ENCODE peak calls at places on chromosomes 5 and 9, in ten cellular contexts. K is stimulated activated CD4-positive, alpha-beta T cell treated with anti-CD3 and anti-CD28 coated beads, Interleukin-12 subunit alpha, Interleukin-12 subunit beta, amount 100 ng/mL, for 4 hours; I is RKO; R is AG08395; O is NCI-H1436; W is uterus; U is tibial artery; T is heart left ventricle; Y is Right ventricle myocardium superior; D is HuH-7.5. L is an unnamed sample.

GRCh38 chr9:75088646-75089368 is 493 bp downstream of the OSTF1 start:
- DNase-seq in K (peak; percentile 7), I (peak; percentile 83), R (peak; percentile 77), O (no peak), W (peak; percentile 57), U (peak; percentile 70), T (peak; percentile 75), Y (peak; percentile 84), D (peak; percentile 31), L (peak; percentile 69)

GRCh38 chr5:2896371-2897275 is 145.1 kb upstream of the IRX2 start:
- DNase-seq in K (no peak), I (no peak), R (no peak), O (no peak), W (no peak), U (no peak), T (no peak), Y (no peak), D (no peak), L (no peak)

GRCh38 chr5:132664696-132665209 is 6.8 kb downstream of the IL13 start:
- DNase-seq in K (no peak), I (no peak), R (no peak), O (no peak), W (no peak), U (no peak), T (no peak), Y (no peak), D (no peak), L (no peak)

GRCh38 chr9:111730937-111731567 is 63.7 kb downstream of the SHOC1 start:
- DNase-seq in K (no peak), I (no peak), R (no peak), O (no peak), W (no peak), U (no peak), T (no peak), Y (no peak), D (no peak), L (no peak)

GRCh38 chr9:128092199-128092977 is 24.4 kb downstream of the SLC25A25 start:
- DNase-seq in K (no peak), I (no peak), R (no peak), O (no peak), W (no peak), U (no peak), T (no peak), Y (no peak), D (no peak), L (no peak)

GRCh38 chr9:134062461-134063087 is 5.3 kb downstream of the BRD3 start:
- DNase-seq in K (no peak), I (no peak), R (no peak), O (no peak), W (no peak), U (no peak), T (no peak), Y (no peak), D (peak; percentile 5), L (no peak)

GRCh38 chr5:136038635-136039034 is 9.8 kb downstream of the TGFBI start:
- DNase-seq in K (no peak), I (no peak), R (no peak), O (no peak), W (no peak), U (no peak), T (no peak), Y (no peak), D (no peak), L (no peak)

GRCh38 chr5:57082441-57083067 is 91.3 kb upstream of the GPBP1 start:
- DNase-seq in K (no peak), I (peak; percentile 31), R (no peak), O (no peak), W (no peak), U (no peak), T (no peak), Y (no peak), D (peak; percentile 18), L (no peak)

GRCh38 chr5:234450-234849 is 16.3 kb downstream of the SDHA start:
- DNase-seq in K (no peak), I (no peak), R (no peak), O (no peak), W (no peak), U (no peak), T (no peak), Y (no peak), D (no peak), L (no peak)

GRCh38 chr9:79477955-79478751 is 93.6 kb upstream of the TLE4 start:
- DNase-seq in K (no peak), I (peak; percentile 0), R (peak; percentile 9), O (no peak), W (no peak), U (peak; percentile 18), T (no peak), Y (no peak), D (no peak), L (no peak)

GRCh38 chr5:54205453-54205852 is 104.9 kb downstream of the ARL15 start:
- DNase-seq in K (no peak), I (no peak), R (no peak), O (no peak), W (no peak), U (no peak), T (no peak), Y (no peak), D (no peak), L (no peak)

GRCh38 chr5:168714046-168714445 is 134.9 kb upstream of the PANK3 start:
- DNase-seq in K (no peak), I (peak; percentile 9), R (peak; percentile 20), O (no peak), W (no peak), U (no peak), T (no peak), Y (no peak), D (no peak), L (no peak)

GRCh38 chr5:163497315-163497714 is 8.1 kb upstream of the MAT2B start:
- DNase-seq in K (no peak), I (no peak), R (no peak), O (no peak), W (no peak), U (no peak), T (no peak), Y (no peak), D (no peak), L (no peak)

GRCh38 chr5:13878357-13878756 is 66.1 kb downstream of the DNAH5 start:
- DNase-seq in K (no peak), I (no peak), R (no peak), O (no peak), W (no peak), U (no peak), T (no peak), Y (no peak), D (no peak), L (no peak)

GRCh38 chr5:62064993-62065392 is 241.0 kb upstream of the KIF2A start:
- DNase-seq in K (no peak), I (no peak), R (no peak), O (no peak), W (no peak), U (no peak), T (no peak), Y (no peak), D (no peak), L (no peak)

GRCh38 chr9:121607434-121608248 is 43.8 kb upstream of the DAB2IP start:
- DNase-seq in K (no peak), I (no peak), R (peak; percentile 53), O (no peak), W (peak; percentile 73), U (no peak), T (peak; percentile 74), Y (peak; percentile 79), D (no peak), L (peak; percentile 78)

GRCh38 chr5:149818116-149818515 is 88.0 kb downstream of the PPARGC1B start:
- DNase-seq in K (no peak), I (no peak), R (no peak), O (no peak), W (no peak), U (no peak), T (no peak), Y (no peak), D (no peak), L (no peak)

GRCh38 chr9:93974151-93974550 is 19.0 kb upstream of the BARX1 start:
- DNase-seq in K (no peak), I (no peak), R (no peak), O (no peak), W (no peak), U (no peak), T (no peak), Y (no peak), D (no peak), L (no peak)

GRCh38 chr5:107673368-107674136 is 2.8 kb upstream of the EFNA5 start:
- DNase-seq in K (peak; percentile 74), I (peak; percentile 94), R (peak; percentile 87), O (peak; percentile 90), W (peak; percentile 66), U (peak; percentile 85), T (peak; percentile 83), Y (peak; percentile 87), D (peak; percentile 86), L (peak; percentile 87)

GRCh38 chr5:168654225-168654624 is 75.1 kb upstream of the PANK3 start:
- DNase-seq in K (no peak), I (no peak), R (peak; percentile 93), O (no peak), W (no peak), U (peak; percentile 44), T (no peak), Y (peak; percentile 74), D (no peak), L (peak; percentile 48)

GRCh38 chr5:13866792-13867191 is 77.7 kb downstream of the DNAH5 start:
- DNase-seq in K (no peak), I (peak; percentile 54), R (peak; percentile 42), O (no peak), W (no peak), U (no peak), T (no peak), Y (peak; percentile 42), D (no peak), L (no peak)

GRCh38 chr5:167072225-167072624 is 1219.2 kb upstream of the WWC1 start:
- DNase-seq in K (no peak), I (no peak), R (no peak), O (no peak), W (no peak), U (no peak), T (no peak), Y (no peak), D (no peak), L (no peak)

GRCh38 chr5:17019324-17019723 is 83.2 kb upstream of the MYO10 start:
- DNase-seq in K (no peak), I (no peak), R (no peak), O (no peak), W (no peak), U (no peak), T (no peak), Y (no peak), D (no peak), L (no peak)

GRCh38 chr5:123125172-123125508 is 36.1 kb downstream of the PRDM6 start:
- DNase-seq in K (no peak), I (no peak), R (peak; percentile 20), O (peak; percentile 20), W (no peak), U (no peak), T (no peak), Y (no peak), D (no peak), L (no peak)

GRCh38 chr9:123929177-123929869 is 603 bp downstream of the DENND1A start:
- DNase-seq in K (peak; percentile 39), I (peak; percentile 46), R (no peak), O (no peak), W (peak; percentile 22), U (no peak), T (no peak), Y (no peak), D (peak; percentile 51), L (no peak)

GRCh38 chr5:158498959-158499679 is 600.6 kb downstream of the EBF1 start:
- DNase-seq in K (no peak), I (no peak), R (peak; percentile 57), O (no peak), W (peak; percentile 24), U (no peak), T (no peak), Y (no peak), D (no peak), L (no peak)

GRCh38 chr5:89435347-89435746 is 552.4 kb upstream of the MEF2C start:
- DNase-seq in K (no peak), I (no peak), R (no peak), O (no peak), W (no peak), U (no peak), T (no peak), Y (no peak), D (no peak), L (no peak)

GRCh38 chr5:119402555-119402954 is 46.7 kb downstream of the TNFAIP8 start:
- DNase-seq in K (no peak), I (no peak), R (no peak), O (no peak), W (no peak), U (no peak), T (no peak), Y (no peak), D (no peak), L (no peak)

L was measured in left cardiac atrium.